ENCODE peak calls at places on chromosomes 16 and 17, in seven cellular contexts. H is ascending aorta, W is stomach, Y is breast epithelium, P is lung, F is mesenchymal stem cell, J is RWPE2. K is an unnamed sample. For H3K9me3 and H3K4me1, the result is how much of the 10 kb centered on the place peaks cover.

GRCh38 chr17:57782051-57782490 is 37.0 kb upstream of the CCDC182 start:
- DNase-seq in J (no peak), Y (no peak), P (no peak), F (no peak), H (no peak), W (no peak), K (no peak)

GRCh38 chr17:28124962-28125361 is 82.5 kb downstream of the NLK start:
- DNase-seq in H (no peak), J (no peak), F (no peak), W (no peak), P (no peak), Y (no peak), K (no peak)

GRCh38 chr16:63922563-63922962 is 1199.3 kb downstream of the CDH11 start:
- DNase-seq in F (peak), P (no peak), Y (no peak), H (no peak), J (no peak), W (no peak), K (no peak)

GRCh38 chr17:50386451-50386994 is 10.8 kb downstream of the LRRC59 start:
- DNase-seq in F (no peak), J (no peak), W (no peak), H (no peak), Y (no peak), P (no peak), K (no peak)

GRCh38 chr17:50593321-50593720 is 32.8 kb downstream of the CACNA1G start:
- DNase-seq in W (peak), P (peak), J (no peak), F (peak), Y (peak), H (no peak), K (no peak)

GRCh38 chr16:75589301-75589700 is 23.1 kb downstream of the GABARAPL2 start:
- DNase-seq in W (no peak), P (no peak), H (peak), Y (no peak), J (no peak), F (no peak), K (no peak)

GRCh38 chr17:66667491-66668030 is 167.4 kb upstream of the CACNG5 start:
- DNase-seq in W (no peak), J (no peak), F (no peak), Y (no peak), P (no peak), H (no peak), K (peak)

GRCh38 chr17:4938670-4939553 is 934 bp downstream of the SLC25A11 start:
- DNase-seq in J (no peak), H (no peak), P (no peak), F (peak), W (no peak), Y (no peak), K (no peak)

GRCh38 chr17:64685705-64686104 is 23.6 kb upstream of the SMURF2 start:
- DNase-seq in W (no peak), Y (no peak), H (no peak), J (no peak), F (no peak), P (no peak), K (no peak)

GRCh38 chr17:40373324-40373723 is 8.8 kb upstream of the GJD3 start:
- DNase-seq in F (peak), H (no peak), W (no peak), P (no peak), Y (no peak), J (no peak), K (no peak)

GRCh38 chr16:6125483-6126259 is 1028.1 kb upstream of the EEF2KMT start:
- DNase-seq in W (no peak), J (no peak), P (no peak), F (no peak), H (no peak), Y (no peak), K (no peak)

GRCh38 chr17:29723283-29724047 is 100.8 kb upstream of the CORO6 start:
- DNase-seq in Y (no peak), H (no peak), W (no peak), P (no peak), F (no peak), J (no peak), K (no peak)

GRCh38 chr17:32222621-32223020 is 43.0 kb upstream of the RHBDL3 start:
- DNase-seq in H (no peak), J (no peak), F (no peak), W (no peak), P (no peak), Y (no peak), K (no peak)

GRCh38 chr16:66919569-66920472 is 1.1 kb upstream of the CDH16 start:
- DNase-seq in H (no peak), J (no peak), F (no peak), Y (no peak), W (no peak), P (no peak), K (no peak)

GRCh38 chr16:9091867-9092281 is 430 bp downstream of the HAPSTR1 start:
- DNase-seq in J (no peak), P (peak), Y (peak), F (peak), H (peak), W (peak), K (peak)

GRCh38 chr16:67157106-67157748 is 2.5 kb downstream of the TRADD start:
- DNase-seq in H (no peak), Y (no peak), P (no peak), F (no peak), J (no peak), W (no peak), K (no peak)

GRCh38 chr17:1108560-1108809 is 71.3 kb downstream of the ABR start:
- DNase-seq in P (no peak), H (no peak), W (no peak), Y (no peak), F (peak), J (no peak), K (no peak)

GRCh38 chr17:49157784-49158183 is 25.2 kb downstream of the B4GALNT2 start:
- DNase-seq in H (no peak), P (no peak), J (no peak), Y (no peak), W (no peak), F (peak), K (no peak)

GRCh38 chr16:77169650-77170236 is 21.2 kb upstream of the MON1B start:
- DNase-seq in J (no peak), P (peak), Y (no peak), H (no peak), F (peak), W (peak), K (peak)

GRCh38 chr16:1395444-1396074 is 18.9 kb downstream of the UNKL start:
- DNase-seq in F (no peak), H (no peak), J (no peak), P (no peak), W (no peak), Y (no peak), K (no peak)

GRCh38 chr17:19320876-19321275 is 41.6 kb downstream of the B9D1 start:
- DNase-seq in J (no peak), P (no peak), F (no peak), H (no peak), W (no peak), Y (no peak), K (no peak)

GRCh38 chr16:3752984-3753383 is 35.7 kb upstream of the TRAP1 start:
- DNase-seq in W (no peak), H (no peak), J (no peak), F (no peak), P (no peak), Y (no peak), K (no peak)
- H3K9me3 ChIP-seq in W (under half), H (under half), J (under half), F (under half), P (under half), Y (under half), K (under half)

GRCh38 chr16:13912891-13913290 is 7.1 kb upstream of the ERCC4 start:
- DNase-seq in F (no peak), P (no peak), Y (no peak), J (no peak), W (no peak), H (no peak), K (no peak)
- H3K4me1 ChIP-seq in F (under half), P (under half), Y (under half), J (under half), W (under half), H (under half), K (under half)

GRCh38 chr16:85682516-85682915 is 6.2 kb downstream of the GINS2 start:
- DNase-seq in H (no peak), W (no peak), J (no peak), Y (no peak), F (no peak), P (no peak), K (no peak)
- H3K9me3 ChIP-seq in H (under half), W (under half), J (under half), Y (under half), F (under half), P (under half), K (under half)

GRCh38 chr17:41773731-41774193 is 12.7 kb downstream of the JUP start:
- DNase-seq in J (no peak), Y (no peak), F (peak), W (no peak), P (no peak), H (no peak), K (no peak)
- H3K4me1 ChIP-seq in J (half or more), Y (half or more), F (half or more), W (half or more), P (under half), H (under half), K (under half)

GRCh38 chr16:12225282-12225681 is 248.7 kb downstream of the SNX29 start:
- DNase-seq in P (no peak), F (no peak), H (no peak), J (no peak), Y (no peak), W (no peak), K (no peak)

GRCh38 chr16:12217341-12217740 is 240.8 kb downstream of the SNX29 start:
- DNase-seq in P (no peak), Y (no peak), F (no peak), W (no peak), H (no peak), J (no peak), K (no peak)

GRCh38 chr16:12215302-12216105 is 239.0 kb downstream of the SNX29 start:
- DNase-seq in F (no peak), W (no peak), Y (no peak), P (no peak), J (no peak), H (no peak), K (no peak)

GRCh38 chr16:12220721-12221120 is 244.2 kb downstream of the SNX29 start:
- DNase-seq in Y (no peak), W (no peak), H (no peak), J (no peak), F (no peak), P (no peak), K (no peak)

GRCh38 chr16:12219992-12220391 is 243.5 kb downstream of the SNX29 start:
- DNase-seq in H (no peak), P (no peak), F (no peak), J (no peak), W (no peak), Y (no peak), K (no peak)
- H3K9me3 ChIP-seq in H (under half), P (under half), F (under half), J (under half), W (under half), Y (under half), K (under half)

GRCh38 chr16:7344806-7345416 is 12.3 kb downstream of the RBFOX1 start:
- DNase-seq in H (no peak), J (no peak), W (no peak), F (no peak), P (no peak), Y (no peak), K (no peak)
- H3K4me1 ChIP-seq in H (under half), J (under half), W (under half), F (under half), P (under half), Y (under half), K (under half)

DNA sequence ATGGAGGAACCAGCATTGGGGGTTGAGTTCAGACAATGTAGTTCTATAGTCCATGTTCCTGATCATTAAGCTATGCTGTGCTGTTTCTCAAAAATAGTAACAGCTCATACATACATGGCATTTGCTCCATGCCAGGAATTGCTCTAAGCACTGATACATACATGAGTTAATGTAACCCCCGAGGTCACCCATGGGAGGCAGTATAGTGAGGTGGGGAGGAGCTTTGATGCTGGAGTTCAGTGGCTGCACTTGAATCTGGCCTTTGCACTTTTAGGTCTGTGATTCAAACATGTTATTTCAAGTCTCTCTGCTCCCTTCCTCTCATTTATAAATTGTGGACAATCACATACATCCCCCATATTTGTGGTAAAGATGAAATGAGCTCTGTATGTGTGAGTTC is 223.1 kb upstream of the WSB1 start:
- DNase-seq in P (no peak), F (no peak), H (no peak), J (no peak), Y (no peak), W (no peak), K (no peak)
- H3K9me3 ChIP-seq in P (under half), F (under half), H (under half), J (under half), Y (under half), W (under half), K (under half)

GRCh38 chr16:275786-276232 is at the start of gene RGS11:
- DNase-seq in H (no peak), J (no peak), Y (no peak), P (no peak), F (no peak), W (no peak), K (no peak)
- H3K4me1 ChIP-seq in H (under half), J (under half), Y (under half), P (under half), F (under half), W (under half), K (under half)

DNA sequence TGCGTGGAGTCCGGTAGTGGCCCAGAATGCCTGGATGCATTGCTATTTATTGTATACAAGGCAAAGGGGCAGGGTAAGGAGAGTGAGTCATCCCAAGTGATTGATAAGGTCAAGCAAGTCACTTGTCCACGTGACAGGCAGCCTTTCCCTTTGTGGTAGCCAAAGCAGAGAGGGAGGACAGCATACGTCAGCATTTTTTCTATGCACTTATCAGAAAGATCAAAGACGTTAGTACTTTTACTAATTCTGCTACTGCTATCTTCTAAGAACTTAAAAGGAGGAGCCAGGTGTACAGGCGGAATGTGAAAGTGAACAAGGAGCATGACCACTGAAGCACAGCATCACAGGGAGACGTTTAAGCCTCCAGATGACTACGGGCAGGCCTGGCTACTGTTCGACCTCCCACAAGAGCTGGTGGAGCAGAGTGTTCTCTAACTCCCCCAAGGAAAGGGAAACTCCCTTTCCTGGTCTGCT is 47.9 kb upstream of the ARL4D start:
- DNase-seq in W (no peak), H (no peak), Y (no peak), F (no peak), J (no peak), P (no peak), K (no peak)
- H3K9me3 ChIP-seq in W (under half), H (under half), Y (under half), F (under half), J (under half), P (under half), K (under half)

GRCh38 chr17:76822184-76822778 is 45.9 kb upstream of the MGAT5B start:
- DNase-seq in J (no peak), H (no peak), Y (no peak), W (no peak), P (no peak), F (no peak), K (no peak)
- H3K4me1 ChIP-seq in J (under half), H (under half), Y (under half), W (under half), P (under half), F (under half), K (under half)